ENCODE peak calls at places on chromosomes 1 and 21, in six cellular contexts. J, A, M, U, X and P are unnamed samples.

GRCh38 chr1:181497870-181498269 is 14.6 kb downstream of the CACNA1E start:
- DNase-seq in U (no peak), M (no peak), X (no peak), J (no peak), A (no peak), P (no peak)

GRCh38 chr1:221573727-221574126 is 168.2 kb downstream of the DUSP10 start:
- DNase-seq in M (no peak), X (peak), J (no peak), U (no peak), A (no peak), P (no peak)

GRCh38 chr1:171488190-171488929 is 3.0 kb downstream of the PRRC2C start:
- DNase-seq in U (no peak), M (no peak), X (no peak), A (no peak), J (no peak), P (no peak)

GRCh38 chr1:30300669-30301068 is 422.7 kb downstream of the MATN1 start:
- DNase-seq in U (no peak), J (no peak), X (no peak), A (peak), M (no peak), P (no peak)

GRCh38 chr21:17396948-17397347 is 115.9 kb upstream of the CXADR start:
- DNase-seq in A (no peak), M (no peak), J (no peak), X (no peak), U (no peak), P (no peak)

GRCh38 chr1:206050655-206051235 is 2.2 kb upstream of the RHEX start:
- DNase-seq in J (no peak), U (peak), X (no peak), M (no peak), A (no peak), P (no peak)

GRCh38 chr1:38444311-38444710 is 397.7 kb upstream of the POU3F1 start:
- DNase-seq in J (peak), X (peak), M (no peak), A (no peak), U (no peak), P (no peak)

GRCh38 chr1:10678852-10679251 is 117.6 kb downstream of the CASZ1 start:
- DNase-seq in J (no peak), A (no peak), U (no peak), M (no peak), X (no peak), P (no peak)

GRCh38 chr1:208201241-208201640 is 42.9 kb downstream of the PLXNA2 start:
- DNase-seq in X (peak), M (no peak), U (no peak), A (peak), J (peak), P (no peak)

GRCh38 chr1:84344286-84344685 is 42.8 kb downstream of the SAMD13 start:
- DNase-seq in M (no peak), A (no peak), X (peak), U (no peak), J (no peak), P (no peak)

GRCh38 chr1:28135910-28136635 is 40.4 kb downstream of the PTAFR start:
- DNase-seq in A (no peak), J (no peak), U (no peak), M (no peak), X (no peak), P (no peak)